ENCODE peak calls at places on chromosomes 16 and 17, in six cellular contexts. W, A, Z, T, O and U are unnamed samples.

GRCh38 chr17:35543856-35544255 is 6.4 kb upstream of the SLFN12L start:
- DNase-seq in W (no peak), A (no peak), Z (no peak), T (no peak), O (no peak), U (no peak)

GRCh38 chr17:67689534-67690177 is 28.1 kb upstream of the NOL11 start:
- DNase-seq in W (no peak), A (peak; percentile 23), Z (peak; percentile 64), T (no peak), O (peak; percentile 10), U (peak; percentile 42)

GRCh38 chr17:31494259-31495048 is 103.0 kb downstream of the RAB11FIP4 start:
- DNase-seq in W (no peak), A (no peak), Z (peak; percentile 57), T (no peak), O (no peak), U (no peak)

GRCh38 chr16:11312718-11313492 is 31.8 kb upstream of the PRM1 start:
- DNase-seq in W (no peak), A (no peak), Z (peak; percentile 81), T (peak; percentile 66), O (no peak), U (peak; percentile 37)

GRCh38 chr16:3577302-3577752 is at the start of gene NLRC3:
- DNase-seq in W (no peak), A (no peak), Z (no peak), T (no peak), O (no peak), U (no peak)

GRCh38 chr17:27854163-27854562 is 39.0 kb downstream of the LYRM9 start:
- DNase-seq in W (no peak), A (no peak), Z (no peak), T (no peak), O (no peak), U (no peak)

GRCh38 chr16:85735946-85736345 is 14.9 kb downstream of the C16orf74 start:
- DNase-seq in W (no peak), A (no peak), Z (no peak), T (no peak), O (no peak), U (no peak)

GRCh38 chr16:1884155-1884760 is 12.3 kb upstream of the MEIOB start:
- DNase-seq in W (no peak), A (no peak), Z (peak; percentile 67), T (no peak), O (no peak), U (no peak)

GRCh38 chr17:67322039-67322787 is 44.2 kb downstream of the PSMD12 start:
- DNase-seq in W (no peak), A (no peak), Z (no peak), T (no peak), O (no peak), U (no peak)

GRCh38 chr16:54957403-54957802 is 26.7 kb downstream of the IRX5 start:
- DNase-seq in W (no peak), A (no peak), Z (peak; percentile 41), T (no peak), O (no peak), U (no peak)

GRCh38 chr16:15903960-15904359 is 15.6 kb upstream of the CEP20 start:
- DNase-seq in W (no peak), A (no peak), Z (no peak), T (no peak), O (no peak), U (no peak)

GRCh38 chr17:68512967-68513474 is 791 bp downstream of the PRKAR1A start:
- DNase-seq in W (no peak), A (peak; percentile 28), Z (peak; percentile 43), T (no peak), O (no peak), U (no peak)

GRCh38 chr16:9060225-9060624 is 31.2 kb upstream of the HAPSTR1 start:
- DNase-seq in W (no peak), A (no peak), Z (no peak), T (no peak), O (no peak), U (no peak)

GRCh38 chr17:79851461-79851817 is 12.2 kb upstream of the CBX4 start:
- DNase-seq in W (no peak), A (no peak), Z (peak; percentile 81), T (peak; percentile 80), O (no peak), U (no peak)

GRCh38 chr17:50802609-50803571 is 32.5 kb upstream of the WFIKKN2 start:
- DNase-seq in W (no peak), A (no peak), Z (no peak), T (no peak), O (no peak), U (no peak)

GRCh38 chr16:709651-710499 is 4.3 kb upstream of the FBXL16 start:
- DNase-seq in W (no peak), A (peak; percentile 88), Z (no peak), T (no peak), O (peak; percentile 17), U (no peak)

GRCh38 chr16:21645261-21645721 is 7.1 kb downstream of the IGSF6 start:
- DNase-seq in W (no peak), A (no peak), Z (no peak), T (no peak), O (no peak), U (no peak)

GRCh38 chr17:29133146-29133713 is 47.0 kb downstream of the MYO18A start:
- DNase-seq in W (peak; percentile 48), A (peak; percentile 17), Z (no peak), T (no peak), O (no peak), U (no peak)

GRCh38 chr16:1613240-1613639 is 1.1 kb downstream of the CRAMP1 start:
- DNase-seq in W (no peak), A (no peak), Z (peak; percentile 25), T (no peak), O (no peak), U (no peak)

GRCh38 chr16:9192746-9193145 is 101.3 kb downstream of the HAPSTR1 start:
- DNase-seq in W (no peak), A (no peak), Z (no peak), T (no peak), O (no peak), U (no peak)

GRCh38 chr16:83470406-83470805 is 337.4 kb upstream of the HSBP1 start:
- DNase-seq in W (no peak), A (no peak), Z (no peak), T (no peak), O (peak; percentile 28), U (no peak)

GRCh38 chr17:63998721-63999679 is 849 bp downstream of the PRR29 start:
- DNase-seq in W (no peak), A (no peak), Z (no peak), T (peak; percentile 54), O (no peak), U (no peak)

DNA sequence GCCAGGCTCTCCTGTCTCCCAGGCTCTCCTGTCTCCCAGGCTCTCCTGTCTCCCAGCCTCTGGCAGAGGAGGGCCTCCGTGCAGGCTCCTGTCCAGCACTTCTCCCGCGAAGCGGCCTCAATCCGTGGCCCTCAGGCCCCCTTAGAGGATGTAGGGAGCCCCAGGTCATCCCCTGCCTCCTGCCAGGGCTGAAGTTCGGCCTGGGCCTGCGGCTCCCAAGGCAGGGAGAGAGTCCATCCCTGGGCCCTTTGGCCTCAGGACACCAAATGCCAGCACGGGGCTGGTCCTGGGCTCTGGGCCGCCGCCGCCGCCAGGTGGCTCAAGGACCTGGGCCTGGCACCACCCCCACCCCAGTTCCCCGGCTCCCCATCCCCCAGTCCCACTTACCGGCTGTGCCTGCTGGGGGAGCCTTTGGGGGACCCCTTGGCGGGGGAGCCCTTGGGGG is 370 bp downstream of the EVPL start:
- DNase-seq in W (no peak), A (no peak), Z (no peak), T (peak; percentile 73), O (no peak), U (no peak)
- TF ChIP-seq CTCF in W (no peak), A (no peak), Z (no peak), T (no peak), O (no peak), U (no peak)

DNA sequence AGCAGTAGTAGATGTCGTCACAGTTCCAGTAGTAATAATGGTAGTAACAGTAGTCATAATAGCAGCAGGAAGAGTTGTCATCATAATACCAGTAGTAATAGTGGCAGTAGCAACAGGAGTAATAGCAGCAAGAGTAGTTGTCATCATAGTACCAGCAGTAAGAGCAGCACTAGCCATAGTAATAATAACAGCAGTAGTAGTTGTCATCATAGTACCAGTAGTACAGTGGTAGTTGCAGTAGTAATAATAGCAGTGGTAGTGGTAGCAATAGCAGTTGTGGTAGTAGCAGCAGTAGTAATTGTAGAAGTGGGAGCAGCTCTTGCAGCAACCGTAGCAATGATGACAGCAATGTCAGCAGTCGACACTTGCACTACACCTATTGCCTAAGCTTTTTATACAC is 502.8 kb downstream of the HS3ST4 start:
- DNase-seq in W (no peak), A (no peak), Z (no peak), T (no peak), O (no peak), U (no peak)
- TF ChIP-seq CTCF in W (no peak), A (no peak), Z (no peak), T (no peak), O (no peak), U (no peak)

GRCh38 chr17:9467518-9467917 is 108.1 kb downstream of the STX8 start:
- DNase-seq in W (no peak), A (peak; percentile 30), Z (no peak), T (no peak), O (no peak), U (no peak)
- TF ChIP-seq CTCF in W (peak; percentile 13), A (no peak), Z (no peak), T (no peak), O (no peak), U (no peak)

GRCh38 chr17:55323518-55324295 is 58.9 kb downstream of the HLF start:
- DNase-seq in W (no peak), A (no peak), Z (no peak), T (no peak), O (no peak), U (no peak)

GRCh38 chr17:55326030-55326429 is 61.3 kb downstream of the HLF start:
- DNase-seq in W (no peak), A (no peak), Z (no peak), T (no peak), O (no peak), U (no peak)

GRCh38 chr17:55325405-55325804 is 60.6 kb downstream of the HLF start:
- DNase-seq in W (no peak), A (no peak), Z (no peak), T (no peak), O (no peak), U (no peak)

GRCh38 chr17:55322451-55322985 is 57.8 kb downstream of the HLF start:
- DNase-seq in W (no peak), A (no peak), Z (no peak), T (no peak), O (no peak), U (no peak)

GRCh38 chr17:55324296-55324978 is 59.7 kb downstream of the HLF start:
- DNase-seq in W (no peak), A (no peak), Z (no peak), T (no peak), O (no peak), U (no peak)
- TF ChIP-seq CTCF in W (no peak), A (no peak), Z (no peak), T (no peak), O (no peak), U (no peak)